ENCODE peak calls at places on chromosomes 5 and 9, in six cellular contexts. One of them, this sample, is unnamed.
A peak's percentile ranks its signal among the peaks of the same experiment; 100 is the strongest.

GRCh38 chr9:21383627-21384026 is 1.6 kb downstream of the IFNA2 start:
- DNase-seq in activated CD4-positive, alpha-beta T cell treated with anti-CD3 and anti-CD28 coated beads for 24 hours: no peak
- DNase-seq in KBM-7: peak; percentile 58
- DNase-seq in NCI-H1694: no peak
- DNase-seq in colonic mucosa: no peak
- DNase-seq in activated gamma-delta T cell treated with Interleukin-2 at 50 U/mL for 16 hours: no peak
- DNase-seq in this sample: no peak

GRCh38 chr9:130042931-130043653 is at the start of gene FNBP1:
- DNase-seq in activated CD4-positive, alpha-beta T cell treated with anti-CD3 and anti-CD28 coated beads for 24 hours: peak; percentile 69
- DNase-seq in KBM-7: peak; percentile 69
- DNase-seq in NCI-H1694: peak; percentile 25
- DNase-seq in colonic mucosa: peak; percentile 80
- DNase-seq in activated gamma-delta T cell treated with Interleukin-2 at 50 U/mL for 16 hours: peak; percentile 76
- DNase-seq in this sample: peak; percentile 54

GRCh38 chr5:98568336-98568735 is 205.1 kb upstream of the RGMB start:
- DNase-seq in activated CD4-positive, alpha-beta T cell treated with anti-CD3 and anti-CD28 coated beads for 24 hours: no peak
- DNase-seq in KBM-7: no peak
- DNase-seq in NCI-H1694: no peak
- DNase-seq in colonic mucosa: no peak
- DNase-seq in activated gamma-delta T cell treated with Interleukin-2 at 50 U/mL for 16 hours: no peak
- DNase-seq in this sample: no peak

GRCh38 chr5:147522435-147522834 is 12.6 kb upstream of the DPYSL3 start:
- DNase-seq in activated CD4-positive, alpha-beta T cell treated with anti-CD3 and anti-CD28 coated beads for 24 hours: no peak
- DNase-seq in KBM-7: no peak
- DNase-seq in NCI-H1694: no peak
- DNase-seq in colonic mucosa: no peak
- DNase-seq in activated gamma-delta T cell treated with Interleukin-2 at 50 U/mL for 16 hours: no peak
- DNase-seq in this sample: no peak

GRCh38 chr9:97874617-97875016 is 21.6 kb downstream of the FOXE1 start:
- DNase-seq in activated CD4-positive, alpha-beta T cell treated with anti-CD3 and anti-CD28 coated beads for 24 hours: no peak
- DNase-seq in KBM-7: no peak
- DNase-seq in NCI-H1694: no peak
- DNase-seq in colonic mucosa: no peak
- DNase-seq in activated gamma-delta T cell treated with Interleukin-2 at 50 U/mL for 16 hours: no peak
- DNase-seq in this sample: no peak

GRCh38 chr5:122790354-122791123 is 15.7 kb downstream of the SNX2 start:
- DNase-seq in activated CD4-positive, alpha-beta T cell treated with anti-CD3 and anti-CD28 coated beads for 24 hours: no peak
- DNase-seq in KBM-7: peak; percentile 9
- DNase-seq in NCI-H1694: no peak
- DNase-seq in colonic mucosa: no peak
- DNase-seq in activated gamma-delta T cell treated with Interleukin-2 at 50 U/mL for 16 hours: no peak
- DNase-seq in this sample: no peak

GRCh38 chr5:76040806-76041205 is 42.4 kb upstream of the SV2C start:
- DNase-seq in activated CD4-positive, alpha-beta T cell treated with anti-CD3 and anti-CD28 coated beads for 24 hours: no peak
- DNase-seq in KBM-7: no peak
- DNase-seq in NCI-H1694: no peak
- DNase-seq in colonic mucosa: peak; percentile 61
- DNase-seq in activated gamma-delta T cell treated with Interleukin-2 at 50 U/mL for 16 hours: no peak
- DNase-seq in this sample: no peak

GRCh38 chr5:9042241-9042640 is 503.6 kb downstream of the SEMA5A start:
- DNase-seq in activated CD4-positive, alpha-beta T cell treated with anti-CD3 and anti-CD28 coated beads for 24 hours: no peak
- DNase-seq in KBM-7: no peak
- DNase-seq in NCI-H1694: no peak
- DNase-seq in colonic mucosa: no peak
- DNase-seq in activated gamma-delta T cell treated with Interleukin-2 at 50 U/mL for 16 hours: no peak
- DNase-seq in this sample: no peak

GRCh38 chr9:125412166-125412565 is 150.5 kb downstream of the GAPVD1 start:
- DNase-seq in activated CD4-positive, alpha-beta T cell treated with anti-CD3 and anti-CD28 coated beads for 24 hours: no peak
- DNase-seq in KBM-7: no peak
- DNase-seq in NCI-H1694: no peak
- DNase-seq in colonic mucosa: no peak
- DNase-seq in activated gamma-delta T cell treated with Interleukin-2 at 50 U/mL for 16 hours: no peak
- DNase-seq in this sample: no peak

GRCh38 chr9:112332272-112332671 is 1.1 kb downstream of the PTBP3 start:
- DNase-seq in activated CD4-positive, alpha-beta T cell treated with anti-CD3 and anti-CD28 coated beads for 24 hours: no peak
- DNase-seq in KBM-7: no peak
- DNase-seq in NCI-H1694: no peak
- DNase-seq in colonic mucosa: no peak
- DNase-seq in activated gamma-delta T cell treated with Interleukin-2 at 50 U/mL for 16 hours: no peak
- DNase-seq in this sample: no peak

GRCh38 chr9:134293576-134294227 is 32.6 kb upstream of the RXRA start:
- DNase-seq in activated CD4-positive, alpha-beta T cell treated with anti-CD3 and anti-CD28 coated beads for 24 hours: no peak
- DNase-seq in KBM-7: peak; percentile 21
- DNase-seq in NCI-H1694: peak; percentile 22
- DNase-seq in colonic mucosa: no peak
- DNase-seq in activated gamma-delta T cell treated with Interleukin-2 at 50 U/mL for 16 hours: no peak
- DNase-seq in this sample: no peak

GRCh38 chr9:72396247-72397091 is 31.5 kb upstream of the ZFAND5 start:
- DNase-seq in activated CD4-positive, alpha-beta T cell treated with anti-CD3 and anti-CD28 coated beads for 24 hours: no peak
- DNase-seq in KBM-7: no peak
- DNase-seq in NCI-H1694: no peak
- DNase-seq in colonic mucosa: no peak
- DNase-seq in activated gamma-delta T cell treated with Interleukin-2 at 50 U/mL for 16 hours: no peak
- DNase-seq in this sample: peak; percentile 20

GRCh38 chr5:175772747-175773533 is 98.4 kb upstream of the CPLX2 start:
- DNase-seq in activated CD4-positive, alpha-beta T cell treated with anti-CD3 and anti-CD28 coated beads for 24 hours: no peak
- DNase-seq in KBM-7: no peak
- DNase-seq in NCI-H1694: no peak
- DNase-seq in colonic mucosa: no peak
- DNase-seq in activated gamma-delta T cell treated with Interleukin-2 at 50 U/mL for 16 hours: no peak
- DNase-seq in this sample: no peak

GRCh38 chr5:140605879-140606278 is 27.1 kb downstream of the CD14 start:
- DNase-seq in activated CD4-positive, alpha-beta T cell treated with anti-CD3 and anti-CD28 coated beads for 24 hours: no peak
- DNase-seq in KBM-7: no peak
- DNase-seq in NCI-H1694: no peak
- DNase-seq in colonic mucosa: no peak
- DNase-seq in activated gamma-delta T cell treated with Interleukin-2 at 50 U/mL for 16 hours: no peak
- DNase-seq in this sample: no peak

GRCh38 chr9:7186175-7186574 is 428.4 kb downstream of the KDM4C start:
- DNase-seq in activated CD4-positive, alpha-beta T cell treated with anti-CD3 and anti-CD28 coated beads for 24 hours: no peak
- DNase-seq in KBM-7: peak; percentile 58
- DNase-seq in NCI-H1694: no peak
- DNase-seq in colonic mucosa: peak; percentile 25
- DNase-seq in activated gamma-delta T cell treated with Interleukin-2 at 50 U/mL for 16 hours: no peak
- DNase-seq in this sample: no peak

GRCh38 chr9:110142253-110142652 is 65.7 kb downstream of the C9orf152 start:
- DNase-seq in activated CD4-positive, alpha-beta T cell treated with anti-CD3 and anti-CD28 coated beads for 24 hours: no peak
- DNase-seq in KBM-7: no peak
- DNase-seq in NCI-H1694: no peak
- DNase-seq in colonic mucosa: no peak
- DNase-seq in activated gamma-delta T cell treated with Interleukin-2 at 50 U/mL for 16 hours: no peak
- DNase-seq in this sample: peak; percentile 22

GRCh38 chr9:35114113-35114847 is 1.4 kb downstream of the ATOSB start:
- DNase-seq in activated CD4-positive, alpha-beta T cell treated with anti-CD3 and anti-CD28 coated beads for 24 hours: peak; percentile 52
- DNase-seq in KBM-7: peak; percentile 89
- DNase-seq in NCI-H1694: peak; percentile 19
- DNase-seq in colonic mucosa: peak; percentile 95
- DNase-seq in activated gamma-delta T cell treated with Interleukin-2 at 50 U/mL for 16 hours: peak; percentile 43
- DNase-seq in this sample: peak; percentile 87

GRCh38 chr5:127425037-127425436 is 92.4 kb upstream of the PRRC1 start:
- DNase-seq in activated CD4-positive, alpha-beta T cell treated with anti-CD3 and anti-CD28 coated beads for 24 hours: no peak
- DNase-seq in KBM-7: no peak
- DNase-seq in NCI-H1694: no peak
- DNase-seq in colonic mucosa: no peak
- DNase-seq in activated gamma-delta T cell treated with Interleukin-2 at 50 U/mL for 16 hours: no peak
- DNase-seq in this sample: no peak

GRCh38 chr9:86303316-86303975 is 21.1 kb upstream of the ISCA1 start:
- DNase-seq in activated CD4-positive, alpha-beta T cell treated with anti-CD3 and anti-CD28 coated beads for 24 hours: peak; percentile 31
- DNase-seq in KBM-7: no peak
- DNase-seq in NCI-H1694: no peak
- DNase-seq in colonic mucosa: no peak
- DNase-seq in activated gamma-delta T cell treated with Interleukin-2 at 50 U/mL for 16 hours: peak; percentile 43
- DNase-seq in this sample: no peak

GRCh38 chr5:145872486-145872885 is 328 bp downstream of the GRXCR2 start:
- DNase-seq in activated CD4-positive, alpha-beta T cell treated with anti-CD3 and anti-CD28 coated beads for 24 hours: no peak
- DNase-seq in KBM-7: no peak
- DNase-seq in NCI-H1694: no peak
- DNase-seq in colonic mucosa: peak; percentile 77
- DNase-seq in activated gamma-delta T cell treated with Interleukin-2 at 50 U/mL for 16 hours: no peak
- DNase-seq in this sample: peak; percentile 3